ENCODE peak calls at places on chromosomes 12 and 14, in eight cellular contexts. E is foreskin fibroblast, Q is uterus, G is astrocyte of the spinal cord, K is cardiac muscle cell, Z is epithelial cell of esophagus, J is heart left ventricle, U is lower leg skin. Y is an unnamed sample.

GRCh38 chr12:104547239-104547638 is 90.5 kb downstream of the CHST11 start:
- DNase-seq in G (no peak), K (no peak), U (no peak), Z (peak), E (no peak), J (no peak), Q (no peak), Y (no peak)

GRCh38 chr12:42588981-42589464 is 523 bp downstream of the PRICKLE1 start:
- DNase-seq in G (peak), Q (peak), K (peak), J (peak), U (no peak), E (peak), Z (peak), Y (no peak)

GRCh38 chr14:70655110-70655826 is 13.6 kb downstream of the TTC9 start:
- DNase-seq in Q (no peak), U (no peak), K (no peak), E (no peak), G (no peak), Z (no peak), J (no peak), Y (no peak)

GRCh38 chr14:27228053-27228452 is 630.2 kb upstream of the NOVA1 start:
- DNase-seq in Q (no peak), G (no peak), U (no peak), K (no peak), Z (peak), J (no peak), E (no peak), Y (no peak)

GRCh38 chr14:104878582-104878981 is 13.5 kb downstream of the CEP170B start:
- DNase-seq in Q (no peak), U (no peak), G (no peak), E (no peak), Z (no peak), K (no peak), J (peak), Y (no peak)

GRCh38 chr14:79328863-79329262 is 882.4 kb downstream of the DIO2 start:
- DNase-seq in E (no peak), U (no peak), G (peak), J (no peak), Z (no peak), K (no peak), Q (no peak), Y (no peak)

GRCh38 chr12:108700833-108701450 is 30.4 kb downstream of the CORO1C start:
- DNase-seq in Q (no peak), Z (peak), U (no peak), E (no peak), J (no peak), G (no peak), K (no peak), Y (no peak)

GRCh38 chr12:59087077-59087673 is 166.9 kb upstream of the LRIG3 start:
- DNase-seq in Q (no peak), J (no peak), Z (no peak), E (peak), G (peak), U (no peak), K (no peak), Y (no peak)

GRCh38 chr12:106080786-106081185 is 58.0 kb downstream of the NUAK1 start:
- DNase-seq in E (peak), G (no peak), Z (no peak), U (no peak), K (no peak), Q (no peak), J (no peak), Y (no peak)

GRCh38 chr14:92439551-92440344 is 73.8 kb upstream of the RIN3 start:
- DNase-seq in G (no peak), Z (no peak), E (no peak), U (no peak), J (peak), K (peak), Q (no peak), Y (no peak)

GRCh38 chr14:62308927-62309326 is 546.7 kb downstream of the SNAPC1 start:
- DNase-seq in U (peak), G (no peak), Q (no peak), K (no peak), J (no peak), E (no peak), Z (no peak), Y (no peak)

GRCh38 chr14:72439707-72440106 is 454.2 kb downstream of the DPF3 start:
- DNase-seq in E (no peak), U (no peak), Q (no peak), K (no peak), G (no peak), Z (no peak), J (no peak), Y (no peak)

GRCh38 chr14:44109041-44109440 is 398.0 kb downstream of the FSCB start:
- DNase-seq in Q (no peak), K (no peak), J (no peak), U (no peak), Z (peak), G (no peak), E (no peak), Y (no peak)

GRCh38 chr12:58067610-58068387 is 126.4 kb downstream of the ATP23 start:
- DNase-seq in Z (peak), G (peak), J (no peak), K (no peak), U (no peak), Q (no peak), E (peak), Y (peak)

GRCh38 chr12:120903382-120903817 is 758 bp downstream of the SPPL3 start:
- DNase-seq in U (peak), G (peak), Z (peak), E (peak), J (peak), Q (peak), K (peak), Y (no peak)

GRCh38 chr12:30908389-30909087 is 18.0 kb upstream of the TSPAN11 start:
- DNase-seq in U (peak), Q (no peak), K (no peak), J (no peak), Z (no peak), E (peak), G (peak), Y (peak)

GRCh38 chr12:116687888-116688287 is 50.0 kb downstream of the SPRING1 start:
- DNase-seq in J (peak), Z (no peak), G (no peak), Q (peak), U (no peak), K (peak), E (peak), Y (no peak)

GRCh38 chr12:110354172-110354780 is 49.2 kb downstream of the ANAPC7 start:
- DNase-seq in E (peak), K (no peak), U (no peak), G (no peak), Q (no peak), J (no peak), Z (no peak), Y (no peak)

GRCh38 chr14:97977711-97978261 is 1180.6 kb downstream of the VRK1 start:
- DNase-seq in G (peak), Z (peak), E (no peak), K (no peak), J (peak), Q (peak), U (peak), Y (no peak)

GRCh38 chr14:74959596-74960180 is 4.3 kb upstream of the PGF start:
- DNase-seq in K (no peak), E (no peak), Q (no peak), U (no peak), Z (peak), J (no peak), G (no peak), Y (no peak)

GRCh38 chr14:20630340-20631022 is 11.0 kb downstream of the OR6S1 start:
- DNase-seq in Q (peak), E (peak), J (no peak), Z (peak), G (peak), K (peak), U (no peak), Y (peak)

GRCh38 chr12:64236549-64236948 is 14.5 kb upstream of the KICS2 start:
- DNase-seq in U (no peak), J (no peak), K (no peak), Z (peak), G (peak), E (peak), Q (no peak), Y (no peak)

GRCh38 chr14:21088687-21089086 is 9.8 kb downstream of the ZNF219 start:
- DNase-seq in K (no peak), J (no peak), Z (no peak), Q (no peak), G (no peak), U (no peak), E (peak), Y (no peak)

GRCh38 chr12:121241203-121241970 is 31.5 kb downstream of the P2RX4 start:
- DNase-seq in J (no peak), U (no peak), Q (peak), E (peak), Z (no peak), K (no peak), G (no peak), Y (no peak)

GRCh38 chr12:106251636-106252035 is 3.8 kb upstream of the CKAP4 start:
- DNase-seq in Z (no peak), E (peak), G (no peak), K (peak), U (no peak), Q (peak), J (no peak), Y (peak)

GRCh38 chr12:113860950-113861349 is 105.2 kb downstream of the RBM19 start:
- DNase-seq in E (peak), Q (no peak), K (no peak), U (no peak), G (peak), Z (peak), J (no peak), Y (peak)

GRCh38 chr12:116159175-116159574 is 118.3 kb downstream of the MED13L start:
- DNase-seq in Q (no peak), Z (no peak), E (peak), K (peak), J (no peak), U (no peak), G (peak), Y (no peak)

GRCh38 chr12:31991815-31992214 is 32.6 kb downstream of the RESF1 start:
- DNase-seq in Z (peak), E (no peak), J (no peak), G (no peak), K (no peak), Q (no peak), U (no peak), Y (no peak)

GRCh38 chr12:131726-132465 is 65.3 kb downstream of the IQSEC3 start:
- DNase-seq in Z (peak), U (no peak), E (no peak), Q (no peak), K (no peak), G (no peak), J (no peak), Y (no peak)

GRCh38 chr12:77047341-77048202 is 17.8 kb downstream of the E2F7 start:
- DNase-seq in U (no peak), J (no peak), E (peak), Z (no peak), K (no peak), G (no peak), Q (no peak), Y (no peak)

GRCh38 chr14:97442363-97442762 is 645.2 kb downstream of the VRK1 start:
- DNase-seq in G (no peak), J (no peak), E (no peak), Q (no peak), Z (no peak), U (no peak), K (no peak), Y (no peak)

GRCh38 chr14:69701269-69701668 is 65.7 kb upstream of the SRSF5 start:
- DNase-seq in U (no peak), G (no peak), Q (no peak), E (no peak), K (no peak), Z (no peak), J (no peak), Y (no peak)

GRCh38 chr12:119301367-119301766 is 33.2 kb upstream of the CCDC60 start:
- DNase-seq in U (no peak), Z (no peak), K (no peak), E (no peak), G (no peak), J (no peak), Q (no peak), Y (no peak)
- TF ChIP-seq CTCF in U (no peak), Z (no peak), K (no peak), E (no peak), G (no peak), J (no peak), Q (no peak), Y (no peak)

GRCh38 chr14:102496955-102497744 is 12.4 kb downstream of the ANKRD9 start:
- DNase-seq in G (no peak), J (no peak), Z (no peak), E (no peak), U (no peak), K (no peak), Q (no peak), Y (no peak)
- H3K4me3 ChIP-seq in G (no peak), J (no peak), Z (no peak), E (no peak), U (no peak), K (no peak), Q (no peak), Y (no peak)

GRCh38 chr14:49767473-49768300 is at the start of gene KLHDC2:
- DNase-seq in Q (peak), U (peak), G (peak), Z (peak), E (peak), J (peak), K (peak), Y (no peak)
- TF ChIP-seq CTCF in Q (peak), U (no peak), G (peak), Z (no peak), E (no peak), J (no peak), K (peak), Y (peak)

DNA sequence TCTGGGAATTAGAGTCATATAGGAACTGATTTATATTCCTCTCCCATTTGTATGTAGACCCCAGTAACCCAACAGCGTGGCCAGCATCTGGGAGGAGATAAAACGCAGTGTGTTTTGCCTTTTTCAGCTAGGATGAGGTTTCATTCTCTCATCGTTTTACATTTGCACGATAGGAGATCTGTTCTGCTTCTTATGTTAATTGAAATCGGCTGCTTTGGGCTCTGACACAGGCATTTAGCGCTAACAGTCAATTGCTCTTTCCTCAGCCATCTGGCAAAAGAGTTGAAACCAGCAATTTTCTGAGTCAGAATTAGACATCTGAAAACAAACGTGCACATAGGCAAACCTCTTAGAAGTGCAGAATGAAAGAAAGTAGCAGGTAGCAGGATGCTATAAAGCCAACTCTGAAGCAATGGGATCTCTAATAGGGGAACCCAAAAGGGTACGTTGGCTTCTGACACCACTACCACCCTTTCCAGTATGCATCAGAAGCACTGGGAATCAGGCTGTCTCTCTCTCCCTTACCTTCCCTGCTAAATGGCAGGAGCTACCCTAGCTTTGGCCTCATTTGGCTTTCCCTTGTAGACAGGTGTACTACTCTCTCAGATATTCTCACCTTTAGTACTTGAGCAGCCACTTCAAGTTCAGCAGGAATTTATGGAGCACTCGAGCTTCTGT is 219.1 kb downstream of the PHLDA1 start:
- DNase-seq in G (peak), Z (no peak), Q (peak), U (no peak), K (no peak), J (no peak), E (peak), Y (peak)
- H3K4me3 ChIP-seq in G (no peak), Z (no peak), Q (no peak), U (no peak), K (no peak), J (no peak), E (peak), Y (no peak)

DNA sequence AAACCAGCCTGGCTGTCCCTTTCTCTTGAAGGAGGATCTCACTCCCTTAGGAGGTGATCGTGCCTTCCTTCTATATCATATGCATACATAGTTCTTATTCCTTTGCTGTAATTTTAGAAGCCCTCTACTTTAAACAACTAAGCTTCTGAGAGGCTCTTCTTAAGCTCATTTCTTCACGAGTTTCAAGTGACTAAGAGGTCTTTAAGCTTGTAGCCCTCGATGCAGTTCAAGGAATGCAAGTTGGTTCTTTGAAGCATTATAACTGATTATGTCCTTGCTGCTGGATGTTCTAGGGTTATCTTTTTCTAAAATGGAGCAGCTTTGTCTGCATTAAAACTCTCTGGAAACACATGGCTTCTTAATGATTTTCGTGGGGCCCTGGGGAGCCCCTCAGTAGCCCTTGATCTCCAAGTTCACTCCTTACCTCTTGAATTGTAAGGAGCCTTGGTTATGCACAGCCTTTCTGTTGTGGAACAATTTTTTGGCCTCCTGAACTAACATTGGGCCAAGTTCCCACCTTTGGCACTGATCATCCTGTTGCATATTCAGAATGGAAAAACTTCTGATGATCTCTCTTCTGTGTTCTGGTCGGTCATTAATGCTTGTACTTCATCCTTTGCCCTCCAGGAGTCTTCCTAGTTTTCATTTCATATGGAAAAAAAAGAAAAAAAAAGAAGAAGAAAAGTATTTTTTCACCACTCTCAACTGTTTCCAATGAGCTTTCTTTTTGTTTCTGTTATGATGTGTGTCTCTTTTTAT is 12.6 kb downstream of the RASSF8 start:
- DNase-seq in E (peak), J (no peak), U (peak), G (peak), K (no peak), Z (no peak), Q (no peak), Y (no peak)
- TF ChIP-seq CTCF in E (no peak), J (no peak), U (no peak), G (peak), K (peak), Z (no peak), Q (peak), Y (no peak)

GRCh38 chr12:28257411-28257810 is 67.2 kb downstream of the CCDC91 start:
- DNase-seq in Q (no peak), G (no peak), K (no peak), U (no peak), J (no peak), Z (peak), E (no peak), Y (no peak)

GRCh38 chr12:28258998-28259397 is 68.7 kb downstream of the CCDC91 start:
- DNase-seq in J (no peak), K (no peak), G (peak), U (no peak), Q (no peak), E (peak), Z (peak), Y (no peak)

GRCh38 chr12:28248555-28249127 is 58.4 kb downstream of the CCDC91 start:
- DNase-seq in J (no peak), G (no peak), Q (no peak), U (no peak), K (no peak), Z (no peak), E (no peak), Y (no peak)

GRCh38 chr12:28247806-28248205 is 57.5 kb downstream of the CCDC91 start:
- DNase-seq in E (no peak), U (no peak), Q (no peak), J (no peak), K (no peak), Z (no peak), G (no peak), Y (no peak)

DNA sequence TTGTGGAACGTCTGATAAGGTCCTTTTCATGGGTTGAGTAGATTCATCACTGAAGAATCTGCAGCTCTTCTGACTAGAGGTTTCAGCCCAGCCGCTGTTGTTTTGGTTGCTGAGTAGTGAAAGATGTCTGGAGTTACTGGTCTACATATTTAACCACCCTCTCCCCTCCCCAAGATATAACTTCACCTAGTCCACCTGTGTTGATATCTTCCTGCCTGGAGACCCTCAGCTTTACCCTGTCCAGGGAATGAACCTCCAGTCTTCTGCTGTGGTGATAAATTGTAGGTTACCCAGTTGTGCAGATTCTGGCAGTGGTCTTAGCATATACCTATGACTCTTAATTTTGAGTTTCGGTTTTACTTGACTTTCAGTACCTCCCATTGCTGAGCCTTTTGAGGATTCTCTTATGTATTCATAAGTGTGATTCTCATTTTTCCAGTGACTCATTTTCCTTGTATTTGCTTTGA is 63.0 kb downstream of the CCDC91 start:
- DNase-seq in J (no peak), K (no peak), U (no peak), G (peak), Q (no peak), E (no peak), Z (peak), Y (no peak)
- H3K4me3 ChIP-seq in J (no peak), K (no peak), U (no peak), G (no peak), Q (no peak), E (no peak), Z (no peak), Y (no peak)

DNA sequence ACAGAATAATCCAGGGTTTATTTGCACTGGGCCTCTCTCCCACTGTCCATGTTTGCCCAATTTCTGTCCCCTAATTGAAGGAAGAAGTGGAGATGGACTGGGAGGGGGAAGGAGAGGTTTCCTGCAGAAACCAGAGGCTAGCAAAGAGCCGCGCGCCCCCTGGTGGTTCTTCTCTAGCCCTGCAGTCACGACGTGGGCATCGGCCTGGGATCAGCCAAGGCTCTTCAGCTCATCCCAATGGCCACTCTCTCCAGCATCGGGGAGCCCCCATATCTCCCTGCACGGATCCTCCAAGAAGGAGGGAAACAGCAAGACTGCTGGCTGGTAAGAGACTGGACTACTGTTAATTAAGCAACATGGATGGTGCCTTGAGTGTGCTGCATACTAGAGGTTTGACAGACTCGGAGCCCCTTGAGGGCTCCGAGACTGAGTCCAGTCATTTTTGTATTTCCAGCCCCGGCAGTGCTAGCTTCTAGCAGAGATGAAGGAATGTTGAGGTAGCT is 18.7 kb downstream of the ZBTB39 start:
- DNase-seq in J (peak), E (peak), U (peak), Q (peak), G (peak), Z (peak), K (peak), Y (peak)
- TF ChIP-seq CTCF in J (peak), E (peak), U (peak), Q (peak), G (peak), Z (peak), K (peak), Y (peak)

Y was measured in HFF-Myc.